ENCODE peak calls at places on chromosomes 1 and 21, in seven cellular contexts. One of them, this sample, is unnamed.

GRCh38 chr1:18353992-18354391 is 126.7 kb upstream of the KLHDC7A start:
- DNase-seq in GM12878: no peak
- DNase-seq in HepG2: no peak
- DNase-seq in SK-N-SH: no peak
- DNase-seq in H1: no peak
- DNase-seq in K562: no peak
- DNase-seq in HCT116: no peak
- DNase-seq in this sample: no peak

GRCh38 chr1:11766429-11766776 is 4.4 kb downstream of the C1orf167 start:
- DNase-seq in HCT116: no peak
- DNase-seq in H1: no peak
- DNase-seq in HepG2: no peak
- DNase-seq in K562: no peak
- DNase-seq in GM12878: no peak
- DNase-seq in SK-N-SH: no peak
- DNase-seq in this sample: no peak

GRCh38 chr1:11654571-11655262 is at the start of gene FBXO44:
- DNase-seq in HepG2: peak
- DNase-seq in H1: no peak
- DNase-seq in HCT116: no peak
- DNase-seq in K562: peak
- DNase-seq in SK-N-SH: peak
- DNase-seq in GM12878: no peak
- DNase-seq in this sample: peak

GRCh38 chr21:16865612-16866011 is 647.2 kb upstream of the CXADR start:
- DNase-seq in GM12878: no peak
- DNase-seq in HepG2: no peak
- DNase-seq in H1: no peak
- DNase-seq in SK-N-SH: no peak
- DNase-seq in HCT116: no peak
- DNase-seq in K562: no peak
- DNase-seq in this sample: no peak

GRCh38 chr1:48493970-48494769 is 22.2 kb upstream of the SPATA6 start:
- DNase-seq in GM12878: no peak
- DNase-seq in HCT116: no peak
- DNase-seq in HepG2: peak
- DNase-seq in K562: no peak
- DNase-seq in H1: no peak
- DNase-seq in SK-N-SH: no peak
- DNase-seq in this sample: no peak

GRCh38 chr1:197519741-197520334 is 251.8 kb downstream of the CRB1 start:
- DNase-seq in H1: no peak
- DNase-seq in HepG2: peak
- DNase-seq in HCT116: peak
- DNase-seq in K562: peak
- DNase-seq in GM12878: no peak
- DNase-seq in SK-N-SH: no peak
- DNase-seq in this sample: no peak

GRCh38 chr1:241605146-241605805 is 34.9 kb downstream of the CHML start:
- DNase-seq in GM12878: no peak
- DNase-seq in HCT116: no peak
- DNase-seq in H1: no peak
- DNase-seq in SK-N-SH: peak
- DNase-seq in K562: peak
- DNase-seq in HepG2: peak
- DNase-seq in this sample: no peak

GRCh38 chr21:32328595-32328994 is 29.9 kb downstream of the MRAP start:
- DNase-seq in HepG2: no peak
- DNase-seq in SK-N-SH: no peak
- DNase-seq in H1: no peak
- DNase-seq in K562: no peak
- DNase-seq in GM12878: no peak
- DNase-seq in HCT116: no peak
- DNase-seq in this sample: no peak

GRCh38 chr1:44628962-44629756 is 45.1 kb downstream of the TMEM53 start:
- DNase-seq in K562: peak
- DNase-seq in HCT116: no peak
- DNase-seq in H1: no peak
- DNase-seq in GM12878: no peak
- DNase-seq in HepG2: no peak
- DNase-seq in SK-N-SH: no peak
- DNase-seq in this sample: no peak

GRCh38 chr1:39727221-39727931 is 11.3 kb upstream of the PPIE start:
- DNase-seq in SK-N-SH: no peak
- DNase-seq in GM12878: peak
- DNase-seq in HepG2: no peak
- DNase-seq in K562: no peak
- DNase-seq in H1: no peak
- DNase-seq in HCT116: no peak
- DNase-seq in this sample: no peak

GRCh38 chr1:4170953-4171352 is 270.9 kb upstream of the C1orf174 start:
- DNase-seq in HepG2: no peak
- DNase-seq in K562: no peak
- DNase-seq in HCT116: no peak
- DNase-seq in GM12878: no peak
- DNase-seq in H1: no peak
- DNase-seq in SK-N-SH: no peak
- DNase-seq in this sample: no peak

GRCh38 chr21:36079010-36079649 is 9.3 kb downstream of the CBR1 start:
- DNase-seq in K562: peak
- DNase-seq in HepG2: no peak
- DNase-seq in GM12878: no peak
- DNase-seq in SK-N-SH: no peak
- DNase-seq in H1: no peak
- DNase-seq in HCT116: no peak
- DNase-seq in this sample: no peak

GRCh38 chr1:41994195-41994894 is 75.6 kb upstream of the HIVEP3 start:
- DNase-seq in SK-N-SH: no peak
- DNase-seq in K562: no peak
- DNase-seq in HCT116: no peak
- DNase-seq in HepG2: no peak
- DNase-seq in GM12878: no peak
- DNase-seq in H1: no peak
- DNase-seq in this sample: no peak
- TF ChIP-seq JUND in SK-N-SH: no peak
- TF ChIP-seq JUND in K562: no peak
- TF ChIP-seq JUND in HCT116: no peak
- TF ChIP-seq JUND in HepG2: no peak
- TF ChIP-seq JUND in GM12878: no peak
- TF ChIP-seq JUND in H1: no peak
- TF ChIP-seq JUND in this sample: no peak

DNA sequence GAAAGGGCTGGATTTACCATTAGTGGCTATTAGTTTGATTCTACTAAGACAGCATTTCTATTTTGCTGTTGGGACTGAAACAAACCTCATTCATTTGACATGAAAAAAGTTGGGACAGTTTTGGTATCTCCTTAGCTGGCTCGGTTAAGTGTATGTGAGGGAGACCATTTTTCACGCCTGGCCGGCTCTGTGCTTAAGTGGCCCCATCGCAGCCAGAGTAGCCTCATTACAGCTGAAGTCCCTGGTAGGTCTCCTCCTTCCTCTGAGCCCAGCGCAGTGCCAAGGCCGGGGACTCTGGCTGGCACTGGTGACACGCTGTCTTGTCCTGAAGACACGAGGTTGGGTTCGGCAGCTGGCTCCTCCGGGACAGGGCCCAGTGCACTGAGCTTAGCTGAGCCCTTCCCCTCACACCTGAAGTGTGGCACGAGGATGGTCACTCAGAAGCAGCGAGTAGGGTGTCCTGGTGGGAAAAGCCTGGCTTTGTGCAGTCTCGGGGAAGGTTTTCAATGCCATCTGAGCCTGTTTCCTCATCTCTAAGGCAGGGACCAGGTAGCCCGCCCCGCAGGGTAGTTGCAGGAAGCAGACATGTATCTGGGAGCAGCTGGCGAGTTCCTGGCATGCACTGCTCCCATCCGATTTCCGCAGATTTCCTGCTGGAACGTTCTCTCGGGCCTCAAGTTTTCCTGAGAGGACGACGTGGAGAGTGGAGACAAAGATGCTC is 196.5 kb downstream of the DYRK1A start:
- DNase-seq in HCT116: no peak
- DNase-seq in H1: no peak
- DNase-seq in K562: peak
- DNase-seq in GM12878: no peak
- DNase-seq in HepG2: no peak
- DNase-seq in SK-N-SH: no peak
- DNase-seq in this sample: no peak
- TF ChIP-seq JUND in HCT116: no peak
- TF ChIP-seq JUND in H1: no peak
- TF ChIP-seq JUND in K562: no peak
- TF ChIP-seq JUND in GM12878: no peak
- TF ChIP-seq JUND in HepG2: no peak
- TF ChIP-seq JUND in SK-N-SH: no peak
- TF ChIP-seq JUND in this sample: no peak

DNA sequence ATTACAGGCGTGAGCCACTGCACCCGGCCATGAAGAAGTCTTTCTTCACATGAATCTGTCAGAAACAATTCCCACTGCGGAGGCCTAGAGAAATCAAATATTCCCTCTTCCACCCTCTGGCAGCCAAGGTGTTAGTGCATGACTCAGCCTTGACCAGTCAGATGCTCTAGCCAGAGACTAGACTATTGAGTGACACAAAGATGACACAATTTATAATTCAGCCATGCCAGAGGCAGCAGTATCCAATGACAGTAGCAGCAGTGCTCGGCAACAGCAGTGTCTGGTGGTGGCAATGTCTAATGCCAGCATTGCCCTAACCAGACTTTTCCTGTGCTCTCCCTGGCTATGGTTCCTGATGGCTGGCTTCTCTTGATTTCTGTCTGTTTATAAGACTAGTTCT is 8.7 kb downstream of the CTXND2 start:
- DNase-seq in H1: no peak
- DNase-seq in HepG2: peak
- DNase-seq in GM12878: no peak
- DNase-seq in HCT116: peak
- DNase-seq in SK-N-SH: peak
- DNase-seq in K562: no peak
- DNase-seq in this sample: peak
- TF ChIP-seq JUND in H1: no peak
- TF ChIP-seq JUND in HepG2: no peak
- TF ChIP-seq JUND in GM12878: no peak
- TF ChIP-seq JUND in HCT116: peak
- TF ChIP-seq JUND in SK-N-SH: no peak
- TF ChIP-seq JUND in K562: no peak
- TF ChIP-seq JUND in this sample: no peak

DNA sequence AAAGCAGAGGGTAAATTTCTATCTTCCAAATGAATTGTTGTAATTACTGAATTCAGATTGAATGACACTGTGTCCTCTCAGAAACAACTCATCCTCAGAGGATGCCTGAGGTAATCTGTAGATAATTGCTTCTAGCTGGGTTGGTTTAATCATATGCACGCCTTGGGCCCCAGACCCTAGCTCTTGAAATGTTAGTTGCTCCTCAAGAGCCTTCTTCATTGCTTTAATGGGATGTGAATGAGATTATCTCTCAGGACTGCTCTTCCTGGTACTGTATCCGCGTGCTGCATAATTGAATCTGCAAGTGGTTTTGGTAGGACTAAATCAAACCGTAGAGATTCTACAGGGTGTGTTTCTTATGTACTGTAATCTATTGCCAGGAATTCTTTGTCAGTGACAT is 569.3 kb upstream of the NEGR1 start:
- DNase-seq in K562: no peak
- DNase-seq in GM12878: no peak
- DNase-seq in HCT116: no peak
- DNase-seq in HepG2: no peak
- DNase-seq in SK-N-SH: no peak
- DNase-seq in H1: no peak
- DNase-seq in this sample: no peak
- TF ChIP-seq JUND in K562: no peak
- TF ChIP-seq JUND in GM12878: no peak
- TF ChIP-seq JUND in HCT116: no peak
- TF ChIP-seq JUND in HepG2: no peak
- TF ChIP-seq JUND in SK-N-SH: no peak
- TF ChIP-seq JUND in H1: no peak
- TF ChIP-seq JUND in this sample: no peak

GRCh38 chr1:119653839-119654170 is 5.7 kb upstream of the ZNF697 start:
- DNase-seq in HCT116: no peak
- DNase-seq in H1: no peak
- DNase-seq in HepG2: no peak
- DNase-seq in SK-N-SH: no peak
- DNase-seq in K562: no peak
- DNase-seq in GM12878: no peak
- DNase-seq in this sample: no peak
- TF ChIP-seq JUND in HCT116: no peak
- TF ChIP-seq JUND in H1: no peak
- TF ChIP-seq JUND in HepG2: no peak
- TF ChIP-seq JUND in SK-N-SH: no peak
- TF ChIP-seq JUND in K562: no peak
- TF ChIP-seq JUND in GM12878: no peak
- TF ChIP-seq JUND in this sample: no peak

GRCh38 chr1:64038965-64039926 is 164.2 kb upstream of the UBE2U start:
- DNase-seq in GM12878: no peak
- DNase-seq in K562: no peak
- DNase-seq in HepG2: no peak
- DNase-seq in H1: no peak
- DNase-seq in SK-N-SH: peak
- DNase-seq in HCT116: peak
- DNase-seq in this sample: no peak

GRCh38 chr1:64041366-64042131 is 161.9 kb upstream of the UBE2U start:
- DNase-seq in SK-N-SH: no peak
- DNase-seq in GM12878: no peak
- DNase-seq in HepG2: no peak
- DNase-seq in K562: no peak
- DNase-seq in HCT116: no peak
- DNase-seq in H1: no peak
- DNase-seq in this sample: no peak

GRCh38 chr1:64033667-64034215 is 169.7 kb upstream of the UBE2U start:
- DNase-seq in H1: no peak
- DNase-seq in K562: no peak
- DNase-seq in GM12878: no peak
- DNase-seq in SK-N-SH: no peak
- DNase-seq in HCT116: no peak
- DNase-seq in HepG2: no peak
- DNase-seq in this sample: no peak

GRCh38 chr1:64036549-64036948 is 166.9 kb upstream of the UBE2U start:
- DNase-seq in SK-N-SH: no peak
- DNase-seq in H1: no peak
- DNase-seq in K562: no peak
- DNase-seq in GM12878: no peak
- DNase-seq in HepG2: no peak
- DNase-seq in HCT116: no peak
- DNase-seq in this sample: no peak

DNA sequence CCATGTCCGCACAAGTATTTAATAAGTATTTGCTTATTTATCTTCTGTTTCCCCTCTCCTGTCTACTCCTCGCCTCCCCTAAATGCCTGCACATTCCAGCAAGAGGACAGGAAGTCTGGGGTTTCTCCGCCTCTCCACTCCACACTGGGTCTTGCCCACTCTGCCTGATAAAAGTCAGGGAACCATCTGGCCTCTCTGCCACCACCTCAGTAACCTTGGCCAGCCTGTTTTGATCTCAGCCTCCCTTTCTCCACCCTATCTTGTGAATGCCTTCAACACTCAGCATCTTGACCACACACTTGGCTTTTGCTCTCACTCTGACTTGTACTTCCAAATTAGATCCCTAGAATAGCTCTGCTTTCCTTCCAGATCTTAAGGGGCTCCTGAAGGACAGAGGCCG is 165.3 kb upstream of the UBE2U start:
- DNase-seq in HCT116: no peak
- DNase-seq in GM12878: no peak
- DNase-seq in HepG2: no peak
- DNase-seq in SK-N-SH: no peak
- DNase-seq in H1: no peak
- DNase-seq in K562: no peak
- DNase-seq in this sample: no peak
- TF ChIP-seq JUND in HCT116: no peak
- TF ChIP-seq JUND in GM12878: no peak
- TF ChIP-seq JUND in HepG2: no peak
- TF ChIP-seq JUND in SK-N-SH: no peak
- TF ChIP-seq JUND in H1: no peak
- TF ChIP-seq JUND in K562: no peak
- TF ChIP-seq JUND in this sample: no peak